ENCODE peak calls at places on chromosomes 4 and X, in ten cellular contexts. V, T, G, O, S, W, J, Q, F and N are unnamed samples. For H3K4me1, the result is how much of the 10 kb centered on the place peaks cover.

GRCh38 chr4:51901363-51901762 is 58.4 kb downstream of the DCUN1D4 start:
- DNase-seq in V (no peak), T (no peak), G (no peak), O (no peak), S (no peak), W (no peak), J (no peak), Q (peak), F (no peak), N (no peak)

GRCh38 chr4:109298279-109299010 is 4.0 kb downstream of the COL25A1 start:
- DNase-seq in V (no peak), T (no peak), G (no peak), O (peak), S (no peak), W (no peak), J (no peak), Q (no peak), F (no peak), N (no peak)

GRCh38 chrX:106894392-106894909 is 8.7 kb downstream of the RIPPLY1 start:
- DNase-seq in V (peak), T (peak), G (peak), O (peak), S (no peak), W (peak), J (peak), Q (peak), F (peak), N (peak)

GRCh38 chrX:12975999-12976558 is 1.2 kb downstream of the TMSB4X start:
- DNase-seq in V (peak), T (peak), G (peak), O (peak), S (peak), W (no peak), J (peak), Q (peak), F (no peak), N (peak)

GRCh38 chr4:73452953-73453700 is 17.1 kb downstream of the AFP start:
- DNase-seq in V (no peak), T (no peak), G (peak), O (no peak), S (no peak), W (no peak), J (no peak), Q (no peak), F (no peak), N (no peak)

GRCh38 chrX:41326431-41326830 is 7.5 kb upstream of the DDX3X start:
- DNase-seq in V (no peak), T (no peak), G (no peak), O (no peak), S (no peak), W (no peak), J (no peak), Q (no peak), F (no peak), N (no peak)

GRCh38 chr4:80075995-80076394 is 3.0 kb upstream of the ANTXR2 start:
- DNase-seq in V (no peak), T (no peak), G (no peak), O (no peak), S (no peak), W (no peak), J (no peak), Q (no peak), F (no peak), N (no peak)

GRCh38 chrX:15404712-15405111 is 20.5 kb upstream of the VEGFD start:
- DNase-seq in V (peak), T (peak), G (no peak), O (peak), S (no peak), W (no peak), J (no peak), Q (no peak), F (no peak), N (no peak)

GRCh38 chr4:174117445-174117844 is 166.0 kb downstream of the FBXO8 start:
- DNase-seq in V (no peak), T (no peak), G (no peak), O (no peak), S (no peak), W (no peak), J (no peak), Q (no peak), F (no peak), N (no peak)

GRCh38 chr4:1130318-1131186 is 17.2 kb upstream of the RNF212 start:
- DNase-seq in V (peak), T (peak), G (peak), O (peak), S (peak), W (peak), J (peak), Q (peak), F (peak), N (peak)

GRCh38 chrX:137646472-137646871 is 80.5 kb downstream of the ZIC3 start:
- DNase-seq in V (no peak), T (no peak), G (no peak), O (no peak), S (no peak), W (no peak), J (no peak), Q (no peak), F (no peak), N (no peak)

GRCh38 chr4:40121515-40121914 is 64.9 kb downstream of the N4BP2 start:
- DNase-seq in V (peak), T (peak), G (no peak), O (peak), S (no peak), W (no peak), J (no peak), Q (no peak), F (no peak), N (no peak)

GRCh38 chr4:102601586-102602227 is 100.5 kb downstream of the NFKB1 start:
- DNase-seq in V (no peak), T (no peak), G (no peak), O (no peak), S (no peak), W (no peak), J (no peak), Q (no peak), F (no peak), N (no peak)
- H3K4me1 ChIP-seq in V (under half), T (under half), G (under half), O (under half), S (under half), W (under half), J (under half), Q (under half), F (under half), N (half or more)

GRCh38 chrX:118973389-118974087 is 880 bp upstream of the LONRF3 start:
- DNase-seq in V (no peak), T (no peak), G (no peak), O (no peak), S (peak), W (no peak), J (peak), Q (peak), F (no peak), N (no peak)

GRCh38 chrX:118975831-118976598 is 1.6 kb downstream of the LONRF3 start:
- DNase-seq in V (peak), T (peak), G (peak), O (peak), S (peak), W (peak), J (peak), Q (peak), F (peak), N (peak)

GRCh38 chrX:118976599-118977340 is 2.4 kb downstream of the LONRF3 start:
- DNase-seq in V (no peak), T (peak), G (peak), O (peak), S (peak), W (peak), J (peak), Q (peak), F (no peak), N (no peak)

GRCh38 chrX:118974908-118975671 is 672 bp downstream of the LONRF3 start:
- DNase-seq in V (no peak), T (peak), G (peak), O (peak), S (peak), W (peak), J (peak), Q (peak), F (peak), N (peak)

GRCh38 chrX:118974088-118974907 is at the start of gene LONRF3:
- DNase-seq in V (peak), T (peak), G (peak), O (peak), S (peak), W (peak), J (peak), Q (peak), F (peak), N (peak)
- H3K4me3 ChIP-seq in V (peak), T (peak), G (peak), O (peak), S (peak), W (peak), J (peak), Q (peak), F (peak), N (peak)

GRCh38 chrX:30819080-30819479 is 70.0 kb downstream of the TAB3 start:
- DNase-seq in V (no peak), T (no peak), G (no peak), O (no peak), S (no peak), W (no peak), J (no peak), Q (no peak), F (no peak), N (no peak)
- H3K4me1 ChIP-seq in V (under half), T (under half), G (under half), O (under half), S (under half), W (under half), J (under half), Q (under half), F (under half), N (under half)

GRCh38 chr4:180565856-180566431 is 1677.3 kb upstream of the TENM3 start:
- DNase-seq in V (no peak), T (no peak), G (no peak), O (no peak), S (no peak), W (no peak), J (no peak), Q (no peak), F (no peak), N (no peak)
- H3K4me3 ChIP-seq in V (no peak), T (no peak), G (no peak), O (no peak), S (no peak), W (no peak), J (no peak), Q (no peak), F (no peak), N (no peak)

GRCh38 chrX:147476008-147476407 is 435.7 kb upstream of the FMR1 start:
- DNase-seq in V (no peak), T (peak), G (peak), O (peak), S (no peak), W (no peak), J (no peak), Q (no peak), F (no peak), N (no peak)
- H3K4me1 ChIP-seq in V (under half), T (under half), G (under half), O (under half), S (under half), W (under half), J (under half), Q (under half), F (under half), N (under half)

GRCh38 chr4:184450045-184450444 is 24.3 kb downstream of the IRF2 start:
- DNase-seq in V (peak), T (no peak), G (no peak), O (no peak), S (no peak), W (no peak), J (no peak), Q (no peak), F (no peak), N (no peak)
- H3K4me3 ChIP-seq in V (no peak), T (no peak), G (no peak), O (no peak), S (no peak), W (no peak), J (no peak), Q (no peak), F (no peak), N (no peak)